ENCODE peak calls at places on chromosomes 3 and 15, in four cellular contexts. F is tibial nerve, C is sigmoid colon, G is ovary. Z is an unnamed sample. For H3K4me1, the result is how much of the 10 kb centered on the place peaks cover.

GRCh38 chr3:55486857-55487375 is at the start of gene WNT5A:
- DNase-seq in F (no peak), C (peak), G (peak), Z (peak)

GRCh38 chr3:134666466-134666865 is 15.6 kb upstream of the KY start:
- DNase-seq in F (no peak), C (no peak), G (no peak), Z (no peak)

GRCh38 chr3:178300441-178300959 is 235.7 kb upstream of the KCNMB2 start:
- DNase-seq in F (no peak), C (no peak), G (no peak), Z (no peak)

GRCh38 chr3:128480717-128481437 is 12.1 kb downstream of the GATA2 start:
- DNase-seq in F (no peak), C (no peak), G (no peak), Z (peak)

GRCh38 chr3:109098245-109098644 is 19.7 kb downstream of the MORC1 start:
- DNase-seq in F (no peak), C (no peak), G (no peak), Z (no peak)

GRCh38 chr3:49841126-49841525 is 15.2 kb downstream of the TRAIP start:
- DNase-seq in F (no peak), C (no peak), G (no peak), Z (no peak)

GRCh38 chr15:39472661-39473657 is 107.9 kb upstream of the THBS1 start:
- DNase-seq in F (peak), C (peak), G (peak), Z (no peak)

GRCh38 chr3:167728631-167729335 is 5.9 kb downstream of the PDCD10 start:
- DNase-seq in F (no peak), C (no peak), G (no peak), Z (no peak)

GRCh38 chr3:195587824-195588223 is 4.1 kb upstream of the APOD start:
- DNase-seq in F (no peak), C (no peak), G (no peak), Z (no peak)

GRCh38 chr3:39154323-39155021 is 1.1 kb upstream of the CSRNP1 start:
- DNase-seq in F (no peak), C (peak), G (peak), Z (no peak)

GRCh38 chr3:36372534-36372935 is 7.8 kb upstream of the STAC start:
- DNase-seq in F (no peak), C (no peak), G (no peak), Z (no peak)

GRCh38 chr3:27568393-27568792 is 84.2 kb upstream of the SLC4A7 start:
- DNase-seq in F (peak), C (peak), G (peak), Z (no peak)

GRCh38 chr3:105862217-105862616 is 6.6 kb downstream of the CBLB start:
- DNase-seq in F (no peak), C (no peak), G (no peak), Z (no peak)

GRCh38 chr3:188208751-188209433 is 54.9 kb downstream of the LPP start:
- DNase-seq in F (no peak), C (no peak), G (no peak), Z (no peak)

GRCh38 chr15:72184165-72184811 is 13.3 kb downstream of the GRAMD2A start:
- DNase-seq in F (no peak), C (no peak), G (no peak), Z (peak)

GRCh38 chr3:46491089-46492070 is 6.4 kb upstream of the RTP3 start:
- DNase-seq in F (no peak), C (no peak), G (no peak), Z (no peak)

GRCh38 chr3:10464068-10464434 is 41.3 kb downstream of the ATP2B2 start:
- DNase-seq in F (no peak), C (no peak), G (no peak), Z (no peak)

GRCh38 chr15:74978503-74978902 is 16.9 kb upstream of the SCAMP5 start:
- DNase-seq in F (no peak), C (no peak), G (no peak), Z (no peak)

DNA sequence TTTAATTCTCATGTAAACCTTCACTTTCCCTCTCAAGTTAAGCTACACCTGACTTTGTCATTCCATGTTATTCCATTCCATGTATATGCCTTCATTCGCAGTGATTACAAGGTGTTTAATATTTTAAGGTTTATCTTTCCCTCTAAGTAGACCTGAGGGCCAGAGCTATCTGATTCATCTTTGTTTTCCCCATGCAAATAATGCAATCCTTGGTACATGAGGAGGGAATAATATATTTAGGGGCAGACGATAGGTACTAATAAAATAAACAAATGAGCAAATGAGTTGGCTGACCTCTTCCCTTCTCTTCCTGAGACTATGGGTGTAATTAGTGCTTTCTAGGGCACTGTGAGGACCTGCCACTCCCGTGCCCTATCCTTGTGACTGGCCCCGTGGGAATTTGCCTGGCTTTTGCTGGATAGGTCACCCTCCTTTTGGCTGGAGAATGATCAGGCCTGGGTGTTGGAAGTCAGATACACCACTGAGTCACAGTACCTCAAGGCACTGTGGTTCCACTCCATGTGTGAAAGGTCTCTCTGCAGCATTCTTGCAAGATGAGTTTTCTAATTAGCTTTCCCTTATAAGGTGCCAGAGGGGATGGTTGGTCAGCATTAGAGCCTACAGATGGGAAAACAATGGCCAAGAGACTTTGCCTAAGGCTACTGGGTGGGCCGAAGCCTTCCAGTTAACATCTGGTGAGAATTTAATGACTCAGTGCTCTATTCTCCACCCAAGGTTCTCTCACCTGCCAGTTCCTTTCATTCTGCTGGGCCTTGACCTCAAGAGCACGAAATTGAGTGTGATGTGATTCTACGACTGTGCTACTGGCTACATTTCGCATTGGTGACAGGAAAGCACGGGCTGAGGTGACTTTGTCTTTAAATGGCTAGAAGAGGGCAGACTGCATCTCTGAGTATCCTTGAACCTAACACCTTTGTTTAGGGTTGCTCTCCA is 183.1 kb downstream of the P3H2 start:
- DNase-seq in F (no peak), C (no peak), G (no peak), Z (no peak)
- TF ChIP-seq EP300 in F (no peak), C (no peak), G (no peak), Z (no peak)

GRCh38 chr15:63050737-63051700 is 8.5 kb downstream of the TPM1 start:
- DNase-seq in F (no peak), C (no peak), G (no peak), Z (no peak)
- TF ChIP-seq POLR2A in F (no peak), C (peak), G (no peak), Z (peak)

GRCh38 chr15:100943074-100943473 is 23.9 kb downstream of the LRRK1 start:
- DNase-seq in F (no peak), C (no peak), G (no peak), Z (no peak)
- H3K4me1 ChIP-seq in F (under half), C (under half), G (under half), Z (under half)

GRCh38 chr3:32703491-32703968 is 18.5 kb downstream of the CNOT10 start:
- DNase-seq in F (no peak), C (no peak), G (no peak), Z (no peak)
- TF ChIP-seq EP300 in F (no peak), C (no peak), G (no peak), Z (no peak)